ENCODE peak calls at places on chromosomes 2 and 18, in eight cellular contexts. R is CD8-positive, alpha-beta memory T cell; T is kidney; K is prostate gland; V is PC-9; S is iPS DF 6.9; B is astrocyte; U is uterus. F is an unnamed sample.

GRCh38 chr2:47651296-47651695 is 131.6 kb upstream of the MSH6 start:
- DNase-seq in R (no peak), T (no peak), K (no peak), V (no peak), S (no peak), B (no peak), U (no peak), F (no peak)

GRCh38 chr2:111157071-111157661 is 36.5 kb downstream of the BCL2L11 start:
- DNase-seq in R (peak; percentile 52), T (no peak), K (no peak), V (no peak), S (no peak), B (no peak), U (no peak), F (no peak)

GRCh38 chr2:48674933-48675332 is 57.3 kb downstream of the GTF2A1L start:
- DNase-seq in R (no peak), T (no peak), K (no peak), V (no peak), S (no peak), B (no peak), U (no peak), F (no peak)

GRCh38 chr2:112321375-112322320 is 46.3 kb downstream of the ZC3H6 start:
- DNase-seq in R (no peak), T (no peak), K (no peak), V (no peak), S (no peak), B (peak; percentile 38), U (no peak), F (no peak)

GRCh38 chr2:232420463-232421188 is 14.0 kb downstream of the ALPG start:
- DNase-seq in R (peak; percentile 26), T (no peak), K (peak; percentile 43), V (peak; percentile 70), S (no peak), B (peak; percentile 3), U (no peak), F (no peak)

GRCh38 chr2:119756837-119757236 is 2.9 kb upstream of the PTPN4 start:
- DNase-seq in R (no peak), T (peak; percentile 75), K (no peak), V (no peak), S (no peak), B (peak; percentile 88), U (no peak), F (no peak)

GRCh38 chr2:233358335-233358734 is 4.0 kb downstream of the DGKD start:
- DNase-seq in R (no peak), T (no peak), K (no peak), V (no peak), S (no peak), B (no peak), U (no peak), F (no peak)

GRCh38 chr2:209305746-209306196 is 118.1 kb upstream of the MAP2 start:
- DNase-seq in R (no peak), T (no peak), K (no peak), V (no peak), S (no peak), B (no peak), U (no peak), F (no peak)

GRCh38 chr2:138155304-138155703 is 191.0 kb downstream of the HNMT start:
- DNase-seq in R (no peak), T (no peak), K (no peak), V (no peak), S (no peak), B (no peak), U (no peak), F (no peak)

GRCh38 chr18:29383311-29384273 is 1206.7 kb upstream of the CDH2 start:
- DNase-seq in R (no peak), T (no peak), K (no peak), V (no peak), S (no peak), B (peak; percentile 65), U (no peak), F (no peak)

GRCh38 chr2:105099153-105099552 is 61.3 kb downstream of the MRPS9 start:
- DNase-seq in R (no peak), T (no peak), K (no peak), V (no peak), S (no peak), B (no peak), U (no peak), F (no peak)

GRCh38 chr2:47091118-47091517 is 64.0 kb downstream of the STPG4 start:
- DNase-seq in R (no peak), T (no peak), K (no peak), V (no peak), S (no peak), B (peak; percentile 33), U (no peak), F (no peak)

GRCh38 chr2:72887032-72887835 is at the start of gene SPR:
- DNase-seq in R (peak; percentile 39), T (peak; percentile 89), K (peak; percentile 74), V (peak; percentile 79), S (no peak), B (peak; percentile 28), U (peak; percentile 68), F (peak; percentile 78)

GRCh38 chr2:50126845-50127244 is 905.1 kb downstream of the NRXN1 start:
- DNase-seq in R (no peak), T (no peak), K (peak; percentile 66), V (no peak), S (no peak), B (no peak), U (no peak), F (no peak)

GRCh38 chr2:136010126-136010525 is 24.7 kb upstream of the DARS1 start:
- DNase-seq in R (no peak), T (no peak), K (no peak), V (no peak), S (no peak), B (peak; percentile 88), U (no peak), F (no peak)

GRCh38 chr2:216404010-216404618 is 8.2 kb upstream of the SMARCAL1 start:
- DNase-seq in R (peak; percentile 39), T (no peak), K (no peak), V (peak; percentile 33), S (no peak), B (no peak), U (no peak), F (peak; percentile 55)

GRCh38 chr2:240711296-240711695 is 19.6 kb downstream of the AQP12A start:
- DNase-seq in R (no peak), T (peak; percentile 58), K (no peak), V (no peak), S (no peak), B (no peak), U (no peak), F (no peak)

GRCh38 chr2:28893488-28893887 is 979 bp upstream of the WDR43 start:
- DNase-seq in R (no peak), T (no peak), K (no peak), V (no peak), S (no peak), B (no peak), U (peak; percentile 20), F (no peak)

GRCh38 chr2:27024812-27025211 is 8.0 kb upstream of the TMEM214 start:
- DNase-seq in R (no peak), T (no peak), K (no peak), V (no peak), S (no peak), B (no peak), U (no peak), F (no peak)

GRCh38 chr2:164898475-164898874 is 56.9 kb downstream of the SLC38A11 start:
- DNase-seq in R (no peak), T (no peak), K (no peak), V (no peak), S (no peak), B (peak; percentile 88), U (no peak), F (no peak)

GRCh38 chr2:61534926-61535325 is 3.2 kb downstream of the XPO1 start:
- DNase-seq in R (no peak), T (no peak), K (no peak), V (no peak), S (no peak), B (no peak), U (no peak), F (no peak)

GRCh38 chr18:65737346-65737745 is 13.5 kb upstream of the CDH7 start:
- DNase-seq in R (no peak), T (no peak), K (no peak), V (no peak), S (no peak), B (no peak), U (no peak), F (no peak)

GRCh38 chr2:55627915-55628314 is 10.5 kb upstream of the PPP4R3B start:
- DNase-seq in R (no peak), T (no peak), K (no peak), V (no peak), S (no peak), B (no peak), U (no peak), F (no peak)

GRCh38 chr18:69944434-69944833 is 3.2 kb downstream of the CD226 start:
- DNase-seq in R (no peak), T (no peak), K (no peak), V (no peak), S (no peak), B (no peak), U (no peak), F (no peak)

GRCh38 chr2:26394694-26395093 is 7.0 kb upstream of the DRC1 start:
- DNase-seq in R (no peak), T (no peak), K (no peak), V (no peak), S (no peak), B (peak; percentile 26), U (no peak), F (no peak)

GRCh38 chr2:63438171-63438570 is 150.1 kb downstream of the WDPCP start:
- DNase-seq in R (no peak), T (no peak), K (no peak), V (no peak), S (no peak), B (no peak), U (no peak), F (no peak)
- H3K4me1 ChIP-seq in R (no peaks in the 10 kb centered on the region), T (no peaks in the 10 kb centered on the region), K (no peaks in the 10 kb centered on the region), V (peaks cover 7% of the 10 kb centered on the region), S (no peaks in the 10 kb centered on the region), B (no peaks in the 10 kb centered on the region), U (no peaks in the 10 kb centered on the region), F (no peaks in the 10 kb centered on the region)

GRCh38 chr2:86097913-86098312 is 7.8 kb downstream of the POLR1A start:
- DNase-seq in R (no peak), T (no peak), K (no peak), V (no peak), S (no peak), B (no peak), U (no peak), F (no peak)
- H3K36me3 ChIP-seq in R (peaks cover 37% of the 10 kb centered on the region), T (peaks cover 14% of the 10 kb centered on the region), K (no peaks in the 10 kb centered on the region), V (peaks cover 40% of the 10 kb centered on the region), S (no peaks in the 10 kb centered on the region), B (peaks cover 42% of the 10 kb centered on the region), U (no peaks in the 10 kb centered on the region), F (peaks cover 77% of the 10 kb centered on the region)

GRCh38 chr2:98458667-98459380 is 14.2 kb downstream of the INPP4A start:
- DNase-seq in R (no peak), T (no peak), K (no peak), V (no peak), S (no peak), B (no peak), U (no peak), F (no peak)
- H3K4me3 ChIP-seq in R (no peak overlapping the region), T (no peak overlapping the region), K (no peak overlapping the region), V (no peak overlapping the region), S (no peak overlapping the region), B (no peak overlapping the region), U (no peak overlapping the region), F (no peak overlapping the region)

DNA sequence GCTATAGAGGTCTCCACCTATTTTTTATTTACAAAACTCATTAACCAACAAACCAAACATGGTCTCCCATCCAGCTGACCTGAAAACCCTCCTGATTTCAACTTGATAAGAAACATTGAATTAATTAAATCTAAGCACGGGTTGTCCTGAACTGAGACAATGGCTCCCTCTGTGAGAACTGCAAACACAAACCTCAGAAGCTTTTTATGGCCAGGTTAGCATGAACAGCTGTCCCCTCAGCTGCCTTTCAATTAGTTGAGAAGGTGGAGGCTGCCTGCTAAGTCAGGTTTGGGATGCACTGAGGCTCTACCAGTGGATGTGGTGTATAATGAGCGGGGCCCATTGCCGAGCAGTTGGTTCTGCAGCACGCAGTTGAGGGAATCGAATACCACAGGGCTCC is 258.5 kb upstream of the DDX18 start:
- DNase-seq in R (no peak), T (no peak), K (no peak), V (no peak), S (no peak), B (no peak), U (no peak), F (no peak)
- H3K4me1 ChIP-seq in R (no peaks in the 10 kb centered on the region), T (no peaks in the 10 kb centered on the region), K (no peaks in the 10 kb centered on the region), V (no peaks in the 10 kb centered on the region), S (peaks cover 7% of the 10 kb centered on the region), B (no peaks in the 10 kb centered on the region), U (no peaks in the 10 kb centered on the region), F (no peaks in the 10 kb centered on the region)